ENCODE peak calls at places on chromosome 12, in nine cellular contexts. One of them, this sample, is unnamed.

GRCh38 chr12:118436002-118436724 is 59.8 kb downstream of the SUDS3 start:
- DNase-seq in GM12865: peak; percentile 33
- DNase-seq in fibroblast of mammary gland: no peak
- DNase-seq in fibroblast of pulmonary artery: no peak
- DNase-seq in left ventricle myocardium inferior: no peak
- DNase-seq in endothelial cell of umbilical vein: no peak
- DNase-seq in Panc1: no peak
- DNase-seq in upper lobe of right lung: no peak
- DNase-seq in neural progenitor cell: peak; percentile 71
- DNase-seq in this sample: no peak

GRCh38 chr12:106893451-106893850 is 62.3 kb upstream of the TMEM263 start:
- DNase-seq in endothelial cell of umbilical vein: no peak
- DNase-seq in left ventricle myocardium inferior: no peak
- DNase-seq in neural progenitor cell: no peak
- DNase-seq in upper lobe of right lung: no peak
- DNase-seq in fibroblast of mammary gland: peak; percentile 7
- DNase-seq in GM12865: no peak
- DNase-seq in Panc1: peak; percentile 36
- DNase-seq in fibroblast of pulmonary artery: no peak
- DNase-seq in this sample: peak; percentile 7

GRCh38 chr12:65278576-65279386 is at the start of gene MSRB3:
- DNase-seq in upper lobe of right lung: peak; percentile 80
- DNase-seq in GM12865: peak; percentile 53
- DNase-seq in fibroblast of pulmonary artery: peak; percentile 82
- DNase-seq in left ventricle myocardium inferior: peak; percentile 82
- DNase-seq in neural progenitor cell: peak; percentile 92
- DNase-seq in Panc1: no peak
- DNase-seq in fibroblast of mammary gland: peak; percentile 60
- DNase-seq in endothelial cell of umbilical vein: peak; percentile 66
- DNase-seq in this sample: peak; percentile 69

GRCh38 chr12:41167701-41168100 is 20.4 kb upstream of the PDZRN4 start:
- DNase-seq in fibroblast of mammary gland: no peak
- DNase-seq in endothelial cell of umbilical vein: no peak
- DNase-seq in Panc1: no peak
- DNase-seq in neural progenitor cell: no peak
- DNase-seq in left ventricle myocardium inferior: no peak
- DNase-seq in GM12865: no peak
- DNase-seq in fibroblast of pulmonary artery: no peak
- DNase-seq in upper lobe of right lung: no peak
- DNase-seq in this sample: no peak

GRCh38 chr12:83827860-83828259 is 1084.7 kb downstream of the SLC6A15 start:
- DNase-seq in left ventricle myocardium inferior: no peak
- DNase-seq in upper lobe of right lung: no peak
- DNase-seq in GM12865: no peak
- DNase-seq in fibroblast of mammary gland: peak; percentile 27
- DNase-seq in fibroblast of pulmonary artery: no peak
- DNase-seq in Panc1: no peak
- DNase-seq in neural progenitor cell: peak; percentile 54
- DNase-seq in endothelial cell of umbilical vein: no peak
- DNase-seq in this sample: peak; percentile 20

GRCh38 chr12:121576851-121577391 is 3.9 kb downstream of the KDM2B start:
- DNase-seq in fibroblast of pulmonary artery: peak; percentile 80
- DNase-seq in upper lobe of right lung: no peak
- DNase-seq in neural progenitor cell: peak; percentile 95
- DNase-seq in Panc1: no peak
- DNase-seq in left ventricle myocardium inferior: no peak
- DNase-seq in GM12865: peak; percentile 55
- DNase-seq in endothelial cell of umbilical vein: no peak
- DNase-seq in fibroblast of mammary gland: peak; percentile 88
- DNase-seq in this sample: peak; percentile 95

GRCh38 chr12:53952335-53952694 is 2.4 kb upstream of the HOXC12 start:
- DNase-seq in Panc1: no peak
- DNase-seq in upper lobe of right lung: no peak
- DNase-seq in left ventricle myocardium inferior: no peak
- DNase-seq in fibroblast of mammary gland: no peak
- DNase-seq in endothelial cell of umbilical vein: no peak
- DNase-seq in neural progenitor cell: peak; percentile 65
- DNase-seq in fibroblast of pulmonary artery: no peak
- DNase-seq in GM12865: no peak
- DNase-seq in this sample: no peak

GRCh38 chr12:59780605-59781135 is 184.8 kb downstream of the SLC16A7 start:
- DNase-seq in upper lobe of right lung: no peak
- DNase-seq in Panc1: no peak
- DNase-seq in GM12865: peak; percentile 23
- DNase-seq in fibroblast of mammary gland: peak; percentile 69
- DNase-seq in fibroblast of pulmonary artery: peak; percentile 62
- DNase-seq in left ventricle myocardium inferior: no peak
- DNase-seq in neural progenitor cell: peak; percentile 50
- DNase-seq in endothelial cell of umbilical vein: peak; percentile 5
- DNase-seq in this sample: peak; percentile 43

GRCh38 chr12:3704512-3705348 is 48.2 kb downstream of the CRACR2A start:
- DNase-seq in upper lobe of right lung: no peak
- DNase-seq in endothelial cell of umbilical vein: peak; percentile 63
- DNase-seq in fibroblast of mammary gland: peak; percentile 53
- DNase-seq in fibroblast of pulmonary artery: peak; percentile 60
- DNase-seq in Panc1: no peak
- DNase-seq in left ventricle myocardium inferior: no peak
- DNase-seq in GM12865: no peak
- DNase-seq in neural progenitor cell: no peak
- DNase-seq in this sample: peak; percentile 57

GRCh38 chr12:115338566-115339294 is 654.8 kb upstream of the TBX3 start:
- DNase-seq in upper lobe of right lung: no peak
- DNase-seq in endothelial cell of umbilical vein: no peak
- DNase-seq in GM12865: peak; percentile 89
- DNase-seq in fibroblast of pulmonary artery: no peak
- DNase-seq in fibroblast of mammary gland: peak; percentile 41
- DNase-seq in left ventricle myocardium inferior: no peak
- DNase-seq in neural progenitor cell: no peak
- DNase-seq in Panc1: no peak
- DNase-seq in this sample: peak; percentile 81

GRCh38 chr12:132886529-132887477 is 602 bp downstream of the CHFR start:
- DNase-seq in upper lobe of right lung: no peak
- DNase-seq in GM12865: no peak
- DNase-seq in fibroblast of mammary gland: no peak
- DNase-seq in fibroblast of pulmonary artery: no peak
- DNase-seq in left ventricle myocardium inferior: no peak
- DNase-seq in neural progenitor cell: no peak
- DNase-seq in Panc1: no peak
- DNase-seq in endothelial cell of umbilical vein: peak; percentile 17
- DNase-seq in this sample: no peak
- H3K4me3 ChIP-seq in upper lobe of right lung: peak overlapping the region; percentile 85
- H3K4me3 ChIP-seq in GM12865: peak overlapping the region; percentile 80
- H3K4me3 ChIP-seq in fibroblast of mammary gland: peak overlapping the region; percentile 66
- H3K4me3 ChIP-seq in fibroblast of pulmonary artery: peak overlapping the region; percentile 86
- H3K4me3 ChIP-seq in left ventricle myocardium inferior: peak overlapping the region; percentile 91
- H3K4me3 ChIP-seq in neural progenitor cell: peak overlapping the region; percentile 97
- H3K4me3 ChIP-seq in Panc1: peak overlapping the region; percentile 66
- H3K4me3 ChIP-seq in endothelial cell of umbilical vein: peak overlapping the region; percentile 62
- H3K4me3 ChIP-seq in this sample: peak overlapping the region; percentile 65

GRCh38 chr12:123940627-123940966 is 32.0 kb downstream of the CCDC92 start:
- DNase-seq in Panc1: no peak
- DNase-seq in left ventricle myocardium inferior: no peak
- DNase-seq in fibroblast of mammary gland: no peak
- DNase-seq in fibroblast of pulmonary artery: no peak
- DNase-seq in endothelial cell of umbilical vein: no peak
- DNase-seq in upper lobe of right lung: no peak
- DNase-seq in neural progenitor cell: no peak
- DNase-seq in GM12865: no peak
- DNase-seq in this sample: no peak

GRCh38 chr12:123937707-123938600 is 34.7 kb downstream of the CCDC92 start:
- DNase-seq in neural progenitor cell: no peak
- DNase-seq in upper lobe of right lung: no peak
- DNase-seq in fibroblast of pulmonary artery: no peak
- DNase-seq in Panc1: no peak
- DNase-seq in GM12865: no peak
- DNase-seq in fibroblast of mammary gland: no peak
- DNase-seq in left ventricle myocardium inferior: no peak
- DNase-seq in endothelial cell of umbilical vein: no peak
- DNase-seq in this sample: no peak

GRCh38 chr12:123936956-123937706 is 35.5 kb downstream of the CCDC92 start:
- DNase-seq in fibroblast of mammary gland: no peak
- DNase-seq in left ventricle myocardium inferior: no peak
- DNase-seq in Panc1: no peak
- DNase-seq in fibroblast of pulmonary artery: no peak
- DNase-seq in endothelial cell of umbilical vein: no peak
- DNase-seq in neural progenitor cell: no peak
- DNase-seq in GM12865: no peak
- DNase-seq in upper lobe of right lung: peak; percentile 59
- DNase-seq in this sample: no peak

GRCh38 chr12:123939716-123940626 is 32.7 kb downstream of the CCDC92 start:
- DNase-seq in fibroblast of pulmonary artery: no peak
- DNase-seq in neural progenitor cell: no peak
- DNase-seq in upper lobe of right lung: no peak
- DNase-seq in left ventricle myocardium inferior: no peak
- DNase-seq in fibroblast of mammary gland: no peak
- DNase-seq in Panc1: no peak
- DNase-seq in endothelial cell of umbilical vein: no peak
- DNase-seq in GM12865: no peak
- DNase-seq in this sample: no peak

GRCh38 chr12:123938679-123939480 is 33.8 kb downstream of the CCDC92 start:
- DNase-seq in left ventricle myocardium inferior: no peak
- DNase-seq in upper lobe of right lung: no peak
- DNase-seq in endothelial cell of umbilical vein: no peak
- DNase-seq in neural progenitor cell: peak; percentile 51
- DNase-seq in GM12865: no peak
- DNase-seq in Panc1: no peak
- DNase-seq in fibroblast of pulmonary artery: no peak
- DNase-seq in fibroblast of mammary gland: peak; percentile 6
- DNase-seq in this sample: peak; percentile 25
- TF ChIP-seq CTCF in left ventricle myocardium inferior: peak; percentile 38
- TF ChIP-seq CTCF in upper lobe of right lung: peak; percentile 28
- TF ChIP-seq CTCF in endothelial cell of umbilical vein: peak; percentile 24
- TF ChIP-seq CTCF in neural progenitor cell: peak; percentile 64
- TF ChIP-seq CTCF in GM12865: peak; percentile 16
- TF ChIP-seq CTCF in Panc1: no peak
- TF ChIP-seq CTCF in fibroblast of pulmonary artery: peak; percentile 37
- TF ChIP-seq CTCF in fibroblast of mammary gland: peak; percentile 43
- TF ChIP-seq CTCF in this sample: peak; percentile 1

GRCh38 chr12:103933237-103933636 is 3.0 kb downstream of the HSP90B1 start:
- DNase-seq in upper lobe of right lung: no peak
- DNase-seq in left ventricle myocardium inferior: no peak
- DNase-seq in Panc1: no peak
- DNase-seq in GM12865: no peak
- DNase-seq in fibroblast of mammary gland: no peak
- DNase-seq in fibroblast of pulmonary artery: no peak
- DNase-seq in neural progenitor cell: peak; percentile 63
- DNase-seq in endothelial cell of umbilical vein: no peak
- DNase-seq in this sample: no peak
- H3K4me3 ChIP-seq in upper lobe of right lung: peak overlapping the region; percentile 86
- H3K4me3 ChIP-seq in left ventricle myocardium inferior: peak overlapping the region; percentile 86
- H3K4me3 ChIP-seq in Panc1: no peak overlapping the region
- H3K4me3 ChIP-seq in GM12865: peak overlapping the region; percentile 98
- H3K4me3 ChIP-seq in fibroblast of mammary gland: no peak overlapping the region
- H3K4me3 ChIP-seq in fibroblast of pulmonary artery: no peak overlapping the region
- H3K4me3 ChIP-seq in neural progenitor cell: no peak overlapping the region
- H3K4me3 ChIP-seq in endothelial cell of umbilical vein: no peak overlapping the region
- H3K4me3 ChIP-seq in this sample: no peak overlapping the region

GRCh38 chr12:179885-180284 is 34.1 kb downstream of the SLC6A12 start:
- DNase-seq in GM12865: no peak
- DNase-seq in left ventricle myocardium inferior: no peak
- DNase-seq in Panc1: no peak
- DNase-seq in fibroblast of pulmonary artery: no peak
- DNase-seq in upper lobe of right lung: no peak
- DNase-seq in neural progenitor cell: no peak
- DNase-seq in endothelial cell of umbilical vein: no peak
- DNase-seq in fibroblast of mammary gland: no peak
- DNase-seq in this sample: no peak

GRCh38 chr12:182381-182883 is 31.5 kb downstream of the SLC6A12 start:
- DNase-seq in upper lobe of right lung: no peak
- DNase-seq in neural progenitor cell: no peak
- DNase-seq in fibroblast of pulmonary artery: peak; percentile 57
- DNase-seq in left ventricle myocardium inferior: peak; percentile 41
- DNase-seq in Panc1: peak; percentile 10
- DNase-seq in GM12865: no peak
- DNase-seq in fibroblast of mammary gland: peak; percentile 88
- DNase-seq in endothelial cell of umbilical vein: no peak
- DNase-seq in this sample: peak; percentile 76

GRCh38 chr12:179131-179884 is 34.6 kb downstream of the SLC6A12 start:
- DNase-seq in neural progenitor cell: no peak
- DNase-seq in upper lobe of right lung: no peak
- DNase-seq in fibroblast of mammary gland: no peak
- DNase-seq in left ventricle myocardium inferior: peak; percentile 44
- DNase-seq in fibroblast of pulmonary artery: no peak
- DNase-seq in endothelial cell of umbilical vein: peak; percentile 8
- DNase-seq in GM12865: no peak
- DNase-seq in Panc1: no peak
- DNase-seq in this sample: no peak

GRCh38 chr12:180445-180844 is 33.5 kb downstream of the SLC6A12 start:
- DNase-seq in GM12865: peak; percentile 65
- DNase-seq in endothelial cell of umbilical vein: no peak
- DNase-seq in Panc1: no peak
- DNase-seq in fibroblast of pulmonary artery: no peak
- DNase-seq in fibroblast of mammary gland: no peak
- DNase-seq in neural progenitor cell: no peak
- DNase-seq in left ventricle myocardium inferior: peak; percentile 55
- DNase-seq in upper lobe of right lung: peak; percentile 75
- DNase-seq in this sample: no peak

DNA sequence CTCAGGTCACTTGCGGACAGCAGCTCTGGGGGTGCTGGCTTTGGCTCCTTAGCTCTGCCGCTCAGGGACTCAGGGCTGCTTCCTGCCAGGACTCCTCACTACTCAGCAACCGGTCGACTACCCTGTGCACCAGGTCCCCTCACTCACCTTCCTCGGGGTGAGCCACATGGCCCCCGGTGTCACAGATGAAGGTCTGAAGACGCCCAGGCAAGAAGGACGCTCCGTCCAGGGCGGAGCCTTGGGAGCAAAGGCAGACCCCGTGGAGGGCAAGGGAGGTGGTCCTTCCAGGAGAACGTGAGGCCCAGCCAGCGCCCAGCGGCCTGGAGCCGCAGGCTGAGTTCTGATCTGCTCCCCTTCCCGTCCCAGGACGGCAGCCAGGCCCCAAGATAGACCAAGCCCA is 32.0 kb downstream of the SLC6A12 start:
- DNase-seq in upper lobe of right lung: no peak
- DNase-seq in neural progenitor cell: no peak
- DNase-seq in endothelial cell of umbilical vein: no peak
- DNase-seq in fibroblast of pulmonary artery: no peak
- DNase-seq in Panc1: no peak
- DNase-seq in left ventricle myocardium inferior: peak; percentile 11
- DNase-seq in fibroblast of mammary gland: no peak
- DNase-seq in GM12865: no peak
- DNase-seq in this sample: no peak
- TF ChIP-seq CTCF in upper lobe of right lung: no peak
- TF ChIP-seq CTCF in neural progenitor cell: no peak
- TF ChIP-seq CTCF in endothelial cell of umbilical vein: no peak
- TF ChIP-seq CTCF in fibroblast of pulmonary artery: no peak
- TF ChIP-seq CTCF in Panc1: no peak
- TF ChIP-seq CTCF in left ventricle myocardium inferior: no peak
- TF ChIP-seq CTCF in fibroblast of mammary gland: no peak
- TF ChIP-seq CTCF in GM12865: no peak
- TF ChIP-seq CTCF in this sample: no peak

This sample was measured in foreskin fibroblast.